ENCODE peak calls at places on chromosome 17, in eight cellular contexts. One of them, this sample, is unnamed.

GRCh38 chr17:2393184-2393953 is 7.5 kb downstream of the MNT start:
- DNase-seq in germinal center: peak
- DNase-seq in A549: peak
- DNase-seq in non-pigmented ciliary epithelial cell: no peak
- DNase-seq in MCF 10A: peak
- DNase-seq in heart right ventricle: peak
- DNase-seq in fibroblast of the aortic adventitia: peak
- DNase-seq in smooth muscle cell of the brain vasculature: peak
- DNase-seq in this sample: peak

GRCh38 chr17:72984145-72984924 is 108.2 kb downstream of the SLC39A11 start:
- DNase-seq in non-pigmented ciliary epithelial cell: peak
- DNase-seq in smooth muscle cell of the brain vasculature: no peak
- DNase-seq in A549: no peak
- DNase-seq in fibroblast of the aortic adventitia: peak
- DNase-seq in MCF 10A: peak
- DNase-seq in germinal center: no peak
- DNase-seq in heart right ventricle: no peak
- DNase-seq in this sample: no peak

GRCh38 chr17:76558210-76559095 is 18.6 kb downstream of the PRCD start:
- DNase-seq in MCF 10A: no peak
- DNase-seq in heart right ventricle: no peak
- DNase-seq in smooth muscle cell of the brain vasculature: no peak
- DNase-seq in fibroblast of the aortic adventitia: peak
- DNase-seq in non-pigmented ciliary epithelial cell: no peak
- DNase-seq in A549: peak
- DNase-seq in germinal center: no peak
- DNase-seq in this sample: no peak

GRCh38 chr17:30349252-30349651 is 15.4 kb upstream of the TMIGD1 start:
- DNase-seq in A549: no peak
- DNase-seq in germinal center: no peak
- DNase-seq in non-pigmented ciliary epithelial cell: no peak
- DNase-seq in fibroblast of the aortic adventitia: no peak
- DNase-seq in smooth muscle cell of the brain vasculature: no peak
- DNase-seq in heart right ventricle: no peak
- DNase-seq in MCF 10A: no peak
- DNase-seq in this sample: no peak

GRCh38 chr17:35088911-35089845 is 25.7 kb upstream of the RFFL start:
- DNase-seq in A549: peak
- DNase-seq in fibroblast of the aortic adventitia: peak
- DNase-seq in germinal center: peak
- DNase-seq in smooth muscle cell of the brain vasculature: no peak
- DNase-seq in MCF 10A: peak
- DNase-seq in heart right ventricle: peak
- DNase-seq in non-pigmented ciliary epithelial cell: no peak
- DNase-seq in this sample: peak

GRCh38 chr17:50953831-50954601 is 87.9 kb upstream of the TOB1 start:
- DNase-seq in non-pigmented ciliary epithelial cell: peak
- DNase-seq in fibroblast of the aortic adventitia: peak
- DNase-seq in germinal center: no peak
- DNase-seq in smooth muscle cell of the brain vasculature: peak
- DNase-seq in MCF 10A: peak
- DNase-seq in heart right ventricle: peak
- DNase-seq in A549: no peak
- DNase-seq in this sample: no peak

GRCh38 chr17:80362428-80363119 is 52.4 kb upstream of the ENDOV start:
- DNase-seq in non-pigmented ciliary epithelial cell: no peak
- DNase-seq in A549: no peak
- DNase-seq in MCF 10A: no peak
- DNase-seq in smooth muscle cell of the brain vasculature: no peak
- DNase-seq in fibroblast of the aortic adventitia: peak
- DNase-seq in heart right ventricle: no peak
- DNase-seq in germinal center: no peak
- DNase-seq in this sample: no peak

GRCh38 chr17:2841606-2842005 is 45.4 kb downstream of the RAP1GAP2 start:
- DNase-seq in MCF 10A: no peak
- DNase-seq in germinal center: no peak
- DNase-seq in heart right ventricle: no peak
- DNase-seq in non-pigmented ciliary epithelial cell: no peak
- DNase-seq in smooth muscle cell of the brain vasculature: no peak
- DNase-seq in fibroblast of the aortic adventitia: no peak
- DNase-seq in A549: no peak
- DNase-seq in this sample: no peak

GRCh38 chr17:73432624-73433190 is 120.9 kb upstream of the CDC42EP4 start:
- DNase-seq in smooth muscle cell of the brain vasculature: no peak
- DNase-seq in non-pigmented ciliary epithelial cell: no peak
- DNase-seq in A549: no peak
- DNase-seq in MCF 10A: no peak
- DNase-seq in fibroblast of the aortic adventitia: no peak
- DNase-seq in heart right ventricle: no peak
- DNase-seq in germinal center: no peak
- DNase-seq in this sample: no peak

GRCh38 chr17:29615492-29616299 is 7.0 kb downstream of the CORO6 start:
- DNase-seq in A549: peak
- DNase-seq in MCF 10A: peak
- DNase-seq in germinal center: peak
- DNase-seq in non-pigmented ciliary epithelial cell: no peak
- DNase-seq in heart right ventricle: peak
- DNase-seq in smooth muscle cell of the brain vasculature: no peak
- DNase-seq in fibroblast of the aortic adventitia: peak
- DNase-seq in this sample: peak

GRCh38 chr17:46010597-46011186 is 11.6 kb downstream of the STH start:
- DNase-seq in MCF 10A: no peak
- DNase-seq in fibroblast of the aortic adventitia: no peak
- DNase-seq in non-pigmented ciliary epithelial cell: no peak
- DNase-seq in A549: peak
- DNase-seq in heart right ventricle: no peak
- DNase-seq in smooth muscle cell of the brain vasculature: no peak
- DNase-seq in germinal center: no peak
- DNase-seq in this sample: no peak

GRCh38 chr17:2123467-2124251 is 68.8 kb downstream of the HIC1 start:
- DNase-seq in smooth muscle cell of the brain vasculature: no peak
- DNase-seq in germinal center: peak
- DNase-seq in MCF 10A: peak
- DNase-seq in heart right ventricle: no peak
- DNase-seq in non-pigmented ciliary epithelial cell: no peak
- DNase-seq in fibroblast of the aortic adventitia: peak
- DNase-seq in A549: no peak
- DNase-seq in this sample: no peak

GRCh38 chr17:27244481-27245223 is 49.3 kb upstream of the WSB1 start:
- DNase-seq in A549: peak
- DNase-seq in smooth muscle cell of the brain vasculature: peak
- DNase-seq in non-pigmented ciliary epithelial cell: peak
- DNase-seq in MCF 10A: peak
- DNase-seq in fibroblast of the aortic adventitia: peak
- DNase-seq in heart right ventricle: peak
- DNase-seq in germinal center: no peak
- DNase-seq in this sample: no peak

GRCh38 chr17:18946536-18946935 is 5.4 kb upstream of the SLC5A10 start:
- DNase-seq in fibroblast of the aortic adventitia: no peak
- DNase-seq in non-pigmented ciliary epithelial cell: no peak
- DNase-seq in MCF 10A: no peak
- DNase-seq in heart right ventricle: no peak
- DNase-seq in germinal center: no peak
- DNase-seq in smooth muscle cell of the brain vasculature: no peak
- DNase-seq in A549: no peak
- DNase-seq in this sample: no peak

GRCh38 chr17:57663326-57664070 is 81.6 kb downstream of the CCDC182 start:
- DNase-seq in fibroblast of the aortic adventitia: no peak
- DNase-seq in MCF 10A: no peak
- DNase-seq in non-pigmented ciliary epithelial cell: no peak
- DNase-seq in heart right ventricle: no peak
- DNase-seq in smooth muscle cell of the brain vasculature: no peak
- DNase-seq in A549: no peak
- DNase-seq in germinal center: no peak
- DNase-seq in this sample: no peak

GRCh38 chr17:62064791-62065563 is at the start of gene MED13:
- DNase-seq in heart right ventricle: peak
- DNase-seq in germinal center: peak
- DNase-seq in A549: peak
- DNase-seq in MCF 10A: peak
- DNase-seq in smooth muscle cell of the brain vasculature: no peak
- DNase-seq in non-pigmented ciliary epithelial cell: no peak
- DNase-seq in fibroblast of the aortic adventitia: peak
- DNase-seq in this sample: peak

GRCh38 chr17:19766421-19767270 is 18.5 kb upstream of the ALDH3A1 start:
- DNase-seq in non-pigmented ciliary epithelial cell: no peak
- DNase-seq in heart right ventricle: peak
- DNase-seq in MCF 10A: peak
- DNase-seq in smooth muscle cell of the brain vasculature: no peak
- DNase-seq in germinal center: peak
- DNase-seq in A549: peak
- DNase-seq in fibroblast of the aortic adventitia: peak
- DNase-seq in this sample: peak

GRCh38 chr17:57337390-57337789 is 81.1 kb downstream of the MSI2 start:
- DNase-seq in MCF 10A: no peak
- DNase-seq in smooth muscle cell of the brain vasculature: no peak
- DNase-seq in A549: no peak
- DNase-seq in heart right ventricle: peak
- DNase-seq in fibroblast of the aortic adventitia: no peak
- DNase-seq in germinal center: no peak
- DNase-seq in non-pigmented ciliary epithelial cell: no peak
- DNase-seq in this sample: no peak